ENCODE peak calls at places on chromosomes 16 and 17, in eight cellular contexts. N is cardiac muscle cell, Q is psoas muscle, H is testis, G is Peyer's patch, S is uterus, Y is tibial artery, X is body of pancreas. K is an unnamed sample. For H3K4me1, the result is how much of the 10 kb centered on the place peaks cover.

GRCh38 chr16:64910351-64910750 is 211.5 kb downstream of the CDH11 start:
- DNase-seq in N (peak), Q (peak), H (peak), G (no peak), S (peak), Y (peak), X (peak), K (no peak)

GRCh38 chr16:11949527-11949926 is 7.7 kb upstream of the NPIPB2 start:
- DNase-seq in N (peak), Q (no peak), H (peak), G (no peak), S (no peak), Y (no peak), X (peak), K (no peak)

GRCh38 chr17:14827394-14827793 is 437.7 kb downstream of the PMP22 start:
- DNase-seq in N (no peak), Q (no peak), H (no peak), G (no peak), S (no peak), Y (no peak), X (no peak), K (no peak)

GRCh38 chr17:234163-235047 is 53.0 kb upstream of the DOC2B start:
- DNase-seq in N (no peak), Q (peak), H (no peak), G (no peak), S (peak), Y (peak), X (peak), K (no peak)

GRCh38 chr16:2468142-2468724 is 2.9 kb upstream of the NTN3 start:
- DNase-seq in N (no peak), Q (no peak), H (no peak), G (no peak), S (no peak), Y (no peak), X (peak), K (no peak)

GRCh38 chr16:24918641-24919040 is 72.9 kb downstream of the SLC5A11 start:
- DNase-seq in N (no peak), Q (no peak), H (no peak), G (no peak), S (no peak), Y (no peak), X (no peak), K (no peak)

GRCh38 chr16:56776562-56776961 is 46.6 kb downstream of the NUP93 start:
- DNase-seq in N (peak), Q (peak), H (peak), G (no peak), S (peak), Y (no peak), X (peak), K (no peak)

GRCh38 chr16:19179890-19180490 is 11.9 kb downstream of the SYT17 start:
- DNase-seq in N (peak), Q (peak), H (peak), G (peak), S (peak), Y (peak), X (peak), K (no peak)

GRCh38 chr17:52106638-52107261 is 51.8 kb downstream of the CA10 start:
- DNase-seq in N (peak), Q (no peak), H (peak), G (no peak), S (peak), Y (peak), X (peak), K (no peak)

GRCh38 chr16:90011196-90011819 is 7.9 kb downstream of the DBNDD1 start:
- DNase-seq in N (no peak), Q (no peak), H (no peak), G (no peak), S (no peak), Y (no peak), X (no peak), K (no peak)

GRCh38 chr17:33598795-33599194 is 305.7 kb upstream of the ASIC2 start:
- DNase-seq in N (no peak), Q (no peak), H (no peak), G (no peak), S (no peak), Y (no peak), X (no peak), K (no peak)

GRCh38 chr16:28309811-28310311 is 17.5 kb downstream of the SBK1 start:
- DNase-seq in N (no peak), Q (peak), H (no peak), G (no peak), S (no peak), Y (no peak), X (no peak), K (no peak)

GRCh38 chr17:75633484-75634375 is 496 bp downstream of the SMIM5 start:
- DNase-seq in N (peak), Q (peak), H (peak), G (peak), S (peak), Y (peak), X (peak), K (peak)

GRCh38 chr16:75289189-75289588 is 37.8 kb upstream of the BCAR1 start:
- DNase-seq in N (peak), Q (no peak), H (no peak), G (no peak), S (no peak), Y (no peak), X (no peak), K (no peak)

GRCh38 chr17:9290226-9290613 is 268.9 kb downstream of the NTN1 start:
- DNase-seq in N (no peak), Q (no peak), H (no peak), G (no peak), S (no peak), Y (no peak), X (no peak), K (no peak)

GRCh38 chr16:88734361-88734728 is 28.0 kb downstream of the CTU2 start:
- DNase-seq in N (no peak), Q (no peak), H (no peak), G (no peak), S (no peak), Y (no peak), X (no peak), K (no peak)

GRCh38 chr16:57999366-57999970 is 1.0 kb downstream of the ZNF319 start:
- DNase-seq in N (no peak), Q (no peak), H (no peak), G (no peak), S (no peak), Y (no peak), X (no peak), K (no peak)

GRCh38 chr17:78726471-78727010 is 55.5 kb downstream of the CYTH1 start:
- DNase-seq in N (no peak), Q (peak), H (no peak), G (no peak), S (no peak), Y (no peak), X (no peak), K (no peak)

GRCh38 chr17:82765357-82765756 is 13.5 kb downstream of the TBCD start:
- DNase-seq in N (no peak), Q (peak), H (peak), G (peak), S (no peak), Y (no peak), X (no peak), K (no peak)

GRCh38 chr17:76384987-76385891 is 830 bp downstream of the SPHK1 start:
- DNase-seq in N (peak), Q (peak), H (no peak), G (peak), S (peak), Y (peak), X (peak), K (no peak)

GRCh38 chr17:82297280-82297803 is 20.1 kb downstream of the CD7 start:
- DNase-seq in N (peak), Q (peak), H (peak), G (peak), S (peak), Y (peak), X (peak), K (peak)

GRCh38 chr17:8791910-8792270 is 7.3 kb downstream of the MFSD6L start:
- DNase-seq in N (peak), Q (no peak), H (no peak), G (no peak), S (no peak), Y (no peak), X (no peak), K (no peak)

GRCh38 chr16:65285128-65286120 is 163.6 kb upstream of the CDH11 start:
- DNase-seq in N (no peak), Q (no peak), H (no peak), G (no peak), S (no peak), Y (no peak), X (no peak), K (no peak)

GRCh38 chr16:14069818-14070217 is 1.3 kb upstream of the MRTFB start:
- DNase-seq in N (no peak), Q (no peak), H (no peak), G (no peak), S (no peak), Y (no peak), X (no peak), K (no peak)

GRCh38 chr16:1787322-1788094 is 4.7 kb downstream of the NUBP2 start:
- DNase-seq in N (no peak), Q (no peak), H (no peak), G (peak), S (peak), Y (no peak), X (peak), K (no peak)

GRCh38 chr16:59604331-59604730 is 870.2 kb upstream of the GOT2 start:
- DNase-seq in N (peak), Q (no peak), H (no peak), G (no peak), S (no peak), Y (no peak), X (no peak), K (no peak)

GRCh38 chr16:58418026-58418425 is 25.8 kb downstream of the GINS3 start:
- DNase-seq in N (no peak), Q (no peak), H (no peak), G (no peak), S (no peak), Y (no peak), X (no peak), K (no peak)

GRCh38 chr17:41692722-41693521 is 4.2 kb downstream of the EIF1 start:
- DNase-seq in N (no peak), Q (no peak), H (no peak), G (no peak), S (no peak), Y (no peak), X (no peak), K (no peak)

GRCh38 chr17:67574658-67575293 is 143.0 kb upstream of the NOL11 start:
- DNase-seq in N (no peak), Q (no peak), H (no peak), G (no peak), S (no peak), Y (no peak), X (no peak), K (no peak)

GRCh38 chr17:75821552-75821951 is 22.7 kb downstream of the UNC13D start:
- DNase-seq in N (no peak), Q (no peak), H (no peak), G (no peak), S (no peak), Y (no peak), X (no peak), K (no peak)

GRCh38 chr17:2415081-2415480 is 14.2 kb upstream of the MNT start:
- DNase-seq in N (no peak), Q (no peak), H (no peak), G (no peak), S (no peak), Y (no peak), X (no peak), K (no peak)

DNA sequence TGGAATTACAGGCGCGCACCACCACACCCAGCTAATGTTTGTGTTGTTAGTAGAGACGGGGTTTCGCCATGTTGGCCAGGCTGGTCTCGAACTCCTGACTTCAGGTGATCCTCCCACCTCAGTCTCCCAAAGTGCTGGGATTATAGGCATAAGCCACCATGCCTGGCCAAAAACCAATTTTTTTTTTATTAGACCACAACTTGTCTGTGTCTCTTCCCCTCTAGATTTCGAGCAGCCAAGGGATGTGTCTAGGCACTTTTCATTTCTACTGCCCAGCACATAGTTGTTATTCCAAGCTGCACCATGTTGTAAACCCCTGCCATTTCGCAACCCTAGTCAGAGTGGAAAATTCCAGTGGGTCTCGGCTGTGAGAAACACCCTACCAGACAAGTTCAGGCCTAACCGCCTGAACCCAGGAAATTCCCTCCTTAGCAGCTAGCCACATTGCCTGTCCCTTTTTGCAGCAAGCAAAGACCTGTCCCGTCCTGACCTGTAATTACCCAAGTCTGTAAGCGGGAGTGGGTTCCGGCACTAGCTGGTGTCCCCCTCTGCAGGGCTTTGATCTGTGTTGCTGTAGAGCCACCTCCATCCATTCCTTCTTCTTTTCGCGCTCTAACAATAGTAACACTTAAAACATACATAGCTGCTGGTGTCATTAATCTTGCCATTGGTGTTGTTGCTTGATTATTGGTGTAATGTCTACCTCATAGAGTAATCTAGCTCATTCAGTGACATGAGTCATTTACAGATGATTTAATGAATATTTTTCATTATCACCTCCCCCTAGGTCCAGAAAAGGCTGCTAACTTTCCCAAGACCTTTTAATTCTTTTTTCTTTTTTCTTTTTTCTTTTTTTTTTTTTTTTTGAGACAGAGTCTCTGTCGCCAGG is 77.3 kb upstream of the ATF7IP2 start:
- DNase-seq in N (no peak), Q (no peak), H (no peak), G (no peak), S (no peak), Y (no peak), X (no peak), K (no peak)
- H3K4me1 ChIP-seq in N (under half), Q (under half), H (under half), G (under half), S (under half), Y (under half), X (under half), K (under half)

GRCh38 chr17:7632492-7632894 is 2.6 kb downstream of the SHBG start:
- DNase-seq in N (peak), Q (no peak), H (no peak), G (no peak), S (no peak), Y (no peak), X (peak), K (no peak)
- H3K4me3 ChIP-seq in N (no peak), Q (no peak), H (no peak), G (no peak), S (no peak), Y (no peak), X (no peak), K (no peak)

GRCh38 chr16:69701866-69702265 is 24.5 kb downstream of the NQO1 start:
- DNase-seq in N (no peak), Q (no peak), H (no peak), G (no peak), S (no peak), Y (no peak), X (no peak), K (no peak)
- TF ChIP-seq CTCF in N (no peak), Q (no peak), H (no peak), G (no peak), S (no peak), Y (no peak), X (no peak), K (no peak)

GRCh38 chr17:35780876-35781409 is 14.5 kb downstream of the MMP28 start:
- DNase-seq in N (no peak), Q (no peak), H (no peak), G (no peak), S (no peak), Y (no peak), X (no peak), K (no peak)

GRCh38 chr17:35786941-35787432 is 8.5 kb downstream of the MMP28 start:
- DNase-seq in N (no peak), Q (no peak), H (no peak), G (no peak), S (no peak), Y (no peak), X (no peak), K (no peak)

GRCh38 chr17:35788504-35788998 is 6.9 kb downstream of the MMP28 start:
- DNase-seq in N (peak), Q (no peak), H (peak), G (no peak), S (no peak), Y (no peak), X (no peak), K (no peak)

GRCh38 chr17:35789044-35789443 is 6.4 kb downstream of the MMP28 start:
- DNase-seq in N (no peak), Q (no peak), H (peak), G (no peak), S (no peak), Y (no peak), X (no peak), K (no peak)

GRCh38 chr17:35784895-35785294 is 10.5 kb downstream of the MMP28 start:
- DNase-seq in N (no peak), Q (no peak), H (no peak), G (no peak), S (no peak), Y (no peak), X (no peak), K (no peak)
- H3K4me1 ChIP-seq in N (under half), Q (under half), H (half or more), G (under half), S (under half), Y (under half), X (under half), K (half or more)

GRCh38 chr17:32125848-32126153 is 16.5 kb upstream of the RHOT1 start:
- DNase-seq in N (no peak), Q (no peak), H (no peak), G (no peak), S (no peak), Y (no peak), X (no peak), K (no peak)

GRCh38 chr17:32126325-32126724 is 16.0 kb upstream of the RHOT1 start:
- DNase-seq in N (no peak), Q (no peak), H (no peak), G (no peak), S (no peak), Y (no peak), X (no peak), K (no peak)

GRCh38 chr17:32127156-32127897 is 15.0 kb upstream of the RHOT1 start:
- DNase-seq in N (peak), Q (peak), H (peak), G (peak), S (peak), Y (peak), X (peak), K (peak)

GRCh38 chr17:32124985-32125847 is 17.1 kb upstream of the RHOT1 start:
- DNase-seq in N (no peak), Q (no peak), H (no peak), G (peak), S (no peak), Y (no peak), X (peak), K (no peak)

GRCh38 chr17:32126746-32127145 is 15.6 kb upstream of the RHOT1 start:
- DNase-seq in N (no peak), Q (no peak), H (no peak), G (no peak), S (no peak), Y (no peak), X (no peak), K (no peak)
- H3K4me3 ChIP-seq in N (no peak), Q (peak), H (no peak), G (no peak), S (peak), Y (peak), X (no peak), K (no peak)

DNA sequence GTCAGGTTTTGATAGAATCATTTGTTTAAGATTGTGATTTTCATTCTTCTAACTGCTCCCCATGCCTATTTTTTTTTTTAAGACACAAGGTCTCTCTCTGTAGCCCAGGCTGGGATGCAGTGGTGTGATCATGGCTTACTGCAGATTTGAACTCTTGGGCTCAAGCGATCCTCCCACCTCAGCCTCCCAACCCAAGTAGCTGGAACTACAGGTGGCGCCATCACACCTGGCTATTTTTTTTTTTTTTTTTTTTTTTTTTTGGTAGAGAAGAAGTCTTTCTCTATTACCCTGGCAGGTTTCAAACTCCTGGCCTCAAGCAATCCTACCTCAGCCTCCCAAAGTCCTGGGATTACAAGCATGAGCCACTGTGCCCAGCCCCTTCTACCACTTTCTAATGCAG is 223.3 kb downstream of the CBLN1 start:
- DNase-seq in N (no peak), Q (no peak), H (no peak), G (no peak), S (no peak), Y (no peak), X (no peak), K (no peak)
- TF ChIP-seq CTCF in N (no peak), Q (no peak), H (no peak), G (no peak), S (no peak), Y (no peak), X (no peak), K (no peak)

GRCh38 chr16:78930561-78930960 is 670.0 kb downstream of the MAF start:
- DNase-seq in N (no peak), Q (no peak), H (no peak), G (no peak), S (no peak), Y (no peak), X (no peak), K (no peak)
- H3K4me1 ChIP-seq in N (under half), Q (under half), H (under half), G (under half), S (under half), Y (under half), X (under half), K (under half)

DNA sequence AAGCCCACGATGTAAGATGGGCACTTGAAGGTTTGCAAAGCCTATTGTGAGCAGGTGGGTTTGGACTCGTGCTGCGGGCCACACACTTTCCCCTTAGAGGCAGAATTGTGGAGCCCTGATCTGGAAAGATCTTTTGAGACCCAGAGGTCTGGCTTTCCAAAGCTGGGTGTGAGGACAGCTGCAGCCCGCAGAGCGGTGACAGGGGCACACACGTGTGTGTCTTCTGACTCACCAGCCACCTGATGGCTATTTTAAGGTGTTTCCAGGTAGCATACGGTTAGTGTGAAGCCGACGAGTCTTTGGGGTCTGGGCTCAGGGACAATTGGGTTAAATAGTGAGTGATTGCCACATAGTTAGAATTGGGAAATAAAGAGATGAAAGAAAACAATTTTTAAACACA is 108.9 kb upstream of the GSE1 start:
- DNase-seq in N (no peak), Q (no peak), H (no peak), G (no peak), S (no peak), Y (no peak), X (no peak), K (no peak)
- H3K4me3 ChIP-seq in N (no peak), Q (no peak), H (no peak), G (no peak), S (no peak), Y (no peak), X (no peak), K (no peak)

GRCh38 chr17:64216385-64217248 is 46.4 kb downstream of the TEX2 start:
- DNase-seq in N (peak), Q (peak), H (peak), G (peak), S (peak), Y (no peak), X (peak), K (no peak)
- TF ChIP-seq CTCF in N (peak), Q (no peak), H (no peak), G (peak), S (no peak), Y (no peak), X (peak), K (no peak)

K was measured in esophagus squamous epithelium.